ENCODE peak calls at places on chromosomes 6 and 20, in seven cellular contexts. S is A549, M is breast epithelium, P is prostate gland, A is ovary, X is GM12878, G is tibial nerve. E is an unnamed sample.

GRCh38 chr20:11001767-11002540 is 328.2 kb upstream of the JAG1 start:
- DNase-seq in S (peak), M (peak), P (peak), A (no peak), X (no peak), G (no peak), E (peak)

GRCh38 chr20:1471242-1471641 is 4.6 kb upstream of the NSFL1C start:
- DNase-seq in S (no peak), M (no peak), P (no peak), A (no peak), X (no peak), G (no peak), E (no peak)

GRCh38 chr20:36390719-36391415 is 84.7 kb downstream of the DLGAP4 start:
- DNase-seq in S (no peak), M (no peak), P (no peak), A (peak), X (no peak), G (no peak), E (no peak)

GRCh38 chr6:41671376-41671775 is 33.1 kb downstream of the MDFI start:
- DNase-seq in S (no peak), M (no peak), P (no peak), A (no peak), X (no peak), G (no peak), E (no peak)

GRCh38 chr20:57392512-57393271 is 1.5 kb downstream of the RBM38 start:
- DNase-seq in S (no peak), M (peak), P (peak), A (peak), X (no peak), G (no peak), E (no peak)

GRCh38 chr20:13220194-13220856 is 749 bp upstream of the ISM1 start:
- DNase-seq in S (peak), M (peak), P (peak), A (peak), X (no peak), G (peak), E (no peak)

GRCh38 chr20:22418738-22419137 is 165.6 kb downstream of the FOXA2 start:
- DNase-seq in S (no peak), M (no peak), P (no peak), A (no peak), X (no peak), G (no peak), E (no peak)

GRCh38 chr6:17962436-17963031 is 24.9 kb downstream of the KIF13A start:
- DNase-seq in S (no peak), M (peak), P (no peak), A (no peak), X (no peak), G (peak), E (no peak)

GRCh38 chr20:23415958-23416583 is 5.2 kb downstream of the NAPB start:
- DNase-seq in S (no peak), M (no peak), P (no peak), A (no peak), X (no peak), G (no peak), E (no peak)

GRCh38 chr6:149217466-149217888 is 100.0 kb upstream of the TAB2 start:
- DNase-seq in S (no peak), M (no peak), P (no peak), A (no peak), X (no peak), G (no peak), E (no peak)

GRCh38 chr6:6758915-6759654 is 170.6 kb downstream of the LY86 start:
- DNase-seq in S (peak), M (no peak), P (no peak), A (peak), X (peak), G (peak), E (no peak)

GRCh38 chr20:34013532-34013931 is 19.8 kb downstream of the RALY start:
- DNase-seq in S (no peak), M (no peak), P (no peak), A (no peak), X (no peak), G (no peak), E (no peak)

GRCh38 chr6:98769546-98769945 is 64.8 kb upstream of the POU3F2 start:
- DNase-seq in S (peak), M (no peak), P (no peak), A (no peak), X (no peak), G (no peak), E (no peak)

GRCh38 chr6:107020239-107020638 is 7.8 kb upstream of the MTRES1 start:
- DNase-seq in S (no peak), M (no peak), P (no peak), A (no peak), X (no peak), G (no peak), E (no peak)

GRCh38 chr6:4488389-4488788 is 287.8 kb upstream of the CDYL start:
- DNase-seq in S (no peak), M (no peak), P (no peak), A (no peak), X (no peak), G (no peak), E (no peak)

GRCh38 chr6:170449835-170450753 is 103.0 kb downstream of the PSMB1 start:
- DNase-seq in S (no peak), M (no peak), P (no peak), A (no peak), X (no peak), G (no peak), E (no peak)

GRCh38 chr20:16317445-16318362 is 255.5 kb downstream of the KIF16B start:
- DNase-seq in S (no peak), M (no peak), P (no peak), A (no peak), X (peak), G (no peak), E (no peak)

GRCh38 chr6:132147530-132148011 is 196.4 kb upstream of the CCN2 start:
- DNase-seq in S (no peak), M (no peak), P (no peak), A (no peak), X (no peak), G (no peak), E (no peak)

GRCh38 chr6:133368664-133369063 is 127.5 kb downstream of the EYA4 start:
- DNase-seq in S (no peak), M (no peak), P (no peak), A (no peak), X (no peak), G (no peak), E (no peak)

GRCh38 chr20:11473971-11474370 is 443.7 kb upstream of the BTBD3 start:
- DNase-seq in S (no peak), M (no peak), P (no peak), A (no peak), X (no peak), G (no peak), E (no peak)

GRCh38 chr6:113450061-113450465 is 407.1 kb upstream of the MARCKS start:
- DNase-seq in S (no peak), M (no peak), P (no peak), A (no peak), X (no peak), G (no peak), E (no peak)

GRCh38 chr6:116536216-116536621 is 9.3 kb downstream of the TRAPPC3L start:
- DNase-seq in S (peak), M (no peak), P (peak), A (no peak), X (no peak), G (peak), E (no peak)

GRCh38 chr6:99592900-99593299 is 13.7 kb upstream of the PRDM13 start:
- DNase-seq in S (no peak), M (no peak), P (no peak), A (no peak), X (no peak), G (no peak), E (no peak)

GRCh38 chr20:41166201-41167117 is 29.1 kb downstream of the PLCG1 start:
- DNase-seq in S (no peak), M (no peak), P (no peak), A (no peak), X (no peak), G (no peak), E (no peak)

GRCh38 chr20:38645980-38646858 is 44.6 kb downstream of the ARHGAP40 start:
- DNase-seq in S (peak), M (peak), P (peak), A (peak), X (peak), G (peak), E (peak)

GRCh38 chr20:44805991-44806729 is 4.2 kb downstream of the RIMS4 start:
- DNase-seq in S (no peak), M (no peak), P (no peak), A (peak), X (no peak), G (peak), E (no peak)

GRCh38 chr6:5998236-5998635 is 8.5 kb downstream of the NRN1 start:
- DNase-seq in S (no peak), M (no peak), P (no peak), A (no peak), X (no peak), G (no peak), E (no peak)

GRCh38 chr20:3595541-3595940 is 67.7 kb downstream of the GFRA4 start:
- DNase-seq in S (no peak), M (no peak), P (no peak), A (no peak), X (no peak), G (no peak), E (no peak)

DNA sequence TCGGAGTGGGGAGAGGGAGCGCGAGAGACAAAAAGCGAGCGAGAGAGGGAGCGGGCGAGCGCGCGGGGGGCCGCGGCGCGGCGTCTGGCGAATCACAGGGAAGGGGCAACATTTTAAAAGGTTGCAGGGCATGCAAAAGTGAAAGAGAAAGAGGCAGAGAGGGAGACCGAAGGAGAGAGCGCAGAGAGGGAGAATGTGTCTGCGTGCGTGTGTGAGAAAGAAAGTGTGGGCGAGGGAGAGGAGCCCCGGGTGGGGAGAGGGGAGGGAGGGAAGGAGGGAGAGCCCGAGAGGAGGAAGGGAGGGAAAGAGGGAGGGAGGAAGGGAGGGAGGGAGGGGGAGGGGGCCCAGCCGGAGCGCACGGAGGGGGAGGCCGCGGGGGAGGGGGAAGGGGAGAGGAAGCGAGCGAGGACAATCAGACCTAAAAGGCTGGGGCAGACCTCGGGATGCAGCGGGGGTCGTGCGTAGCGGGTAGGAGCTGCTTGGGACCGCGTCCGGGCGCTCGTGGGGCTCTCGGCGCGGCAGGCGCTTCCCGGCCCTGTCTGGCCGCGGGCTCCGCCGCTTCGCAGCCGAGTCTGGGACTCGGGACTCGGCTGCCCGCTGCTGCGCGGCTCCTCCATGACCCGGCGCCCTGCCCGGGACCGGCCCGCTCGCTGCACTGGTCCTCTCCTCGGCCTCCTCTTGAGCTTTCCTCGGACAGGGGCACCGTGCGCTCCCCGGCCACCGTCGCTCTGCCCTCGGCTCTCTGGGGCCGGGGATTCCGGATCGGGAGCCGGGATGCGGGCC is 2.5 kb downstream of the TFAP2A start:
- DNase-seq in S (peak), M (peak), P (peak), A (peak), X (no peak), G (no peak), E (no peak)
- TF ChIP-seq POLR2A in S (peak), M (peak), P (peak), A (no peak), X (no peak), G (no peak), E (no peak)

GRCh38 chr6:158373209-158373608 is 60.9 kb downstream of the TULP4 start:
- DNase-seq in S (no peak), M (peak), P (peak), A (no peak), X (no peak), G (no peak), E (no peak)
- TF ChIP-seq POLR2A in S (no peak), M (no peak), P (no peak), A (no peak), X (no peak), G (no peak), E (no peak)

DNA sequence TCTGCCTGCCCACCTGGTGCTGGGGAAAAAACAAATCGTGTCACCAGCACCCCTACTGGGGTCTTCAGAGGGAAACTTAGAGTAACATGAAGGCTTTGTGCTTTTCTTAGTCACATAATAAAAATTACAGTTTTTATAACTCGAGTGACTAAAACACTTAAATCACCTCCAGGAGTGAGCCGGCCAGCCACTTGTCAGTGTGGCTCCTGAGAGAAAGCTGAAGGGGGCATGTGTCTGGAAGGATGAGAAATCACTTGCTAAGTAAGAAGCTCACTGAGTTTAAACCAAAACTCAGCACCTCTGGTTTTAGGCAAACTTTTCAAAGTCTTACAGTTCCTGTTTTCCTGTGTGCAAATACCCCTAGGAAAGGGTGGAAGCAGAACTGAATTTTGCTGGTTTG is 372.2 kb downstream of the CDH26 start:
- DNase-seq in S (no peak), M (no peak), P (no peak), A (no peak), X (no peak), G (no peak), E (no peak)
- TF ChIP-seq POLR2A in S (no peak), M (no peak), P (no peak), A (no peak), X (no peak), G (no peak), E (no peak)

DNA sequence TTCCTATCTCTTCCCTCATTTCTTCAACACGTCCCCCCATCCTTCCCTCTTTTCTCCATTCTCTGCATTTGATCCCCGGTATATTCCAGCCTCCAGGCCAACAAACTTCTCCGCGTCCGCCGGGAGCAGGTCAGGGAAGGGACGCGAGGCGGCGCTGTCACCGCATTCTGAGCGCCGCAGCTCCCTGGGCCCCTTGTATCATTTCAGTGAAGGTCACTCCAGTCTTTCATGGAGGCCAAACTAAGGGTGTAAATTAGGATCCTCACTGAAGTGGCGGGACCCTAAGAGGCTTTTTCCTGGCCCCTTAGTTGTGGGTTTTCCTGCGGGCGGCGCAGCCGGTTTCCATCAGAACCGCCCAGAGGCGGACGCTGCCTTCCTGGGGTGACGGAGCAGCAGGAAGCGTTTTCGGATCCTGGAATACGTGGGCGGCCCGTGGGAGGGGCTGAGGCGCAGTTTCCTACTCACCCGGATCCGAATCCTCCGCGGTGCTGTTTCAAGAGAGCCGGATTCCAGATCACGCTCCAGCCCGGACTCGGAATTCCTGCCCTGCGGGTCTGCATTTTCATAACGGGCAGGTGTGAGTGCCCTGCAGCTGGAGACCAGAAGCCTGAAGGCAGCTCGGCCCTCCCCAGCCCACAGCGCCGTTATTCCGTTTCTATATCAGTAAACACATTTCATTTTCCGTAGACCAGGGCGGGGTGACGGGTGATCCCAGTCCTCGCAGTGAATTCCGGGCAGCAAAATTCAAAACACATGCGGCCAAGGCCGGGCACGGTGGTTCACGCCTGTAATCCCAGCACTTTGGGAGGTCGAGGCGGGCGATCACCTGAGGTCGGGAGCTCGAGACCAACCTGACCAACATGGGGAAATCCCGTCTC is 3.6 kb upstream of the MICA start:
- DNase-seq in S (peak), M (peak), P (peak), A (peak), X (no peak), G (peak), E (peak)
- TF ChIP-seq POLR2A in S (peak), M (no peak), P (peak), A (peak), X (no peak), G (peak), E (no peak)

DNA sequence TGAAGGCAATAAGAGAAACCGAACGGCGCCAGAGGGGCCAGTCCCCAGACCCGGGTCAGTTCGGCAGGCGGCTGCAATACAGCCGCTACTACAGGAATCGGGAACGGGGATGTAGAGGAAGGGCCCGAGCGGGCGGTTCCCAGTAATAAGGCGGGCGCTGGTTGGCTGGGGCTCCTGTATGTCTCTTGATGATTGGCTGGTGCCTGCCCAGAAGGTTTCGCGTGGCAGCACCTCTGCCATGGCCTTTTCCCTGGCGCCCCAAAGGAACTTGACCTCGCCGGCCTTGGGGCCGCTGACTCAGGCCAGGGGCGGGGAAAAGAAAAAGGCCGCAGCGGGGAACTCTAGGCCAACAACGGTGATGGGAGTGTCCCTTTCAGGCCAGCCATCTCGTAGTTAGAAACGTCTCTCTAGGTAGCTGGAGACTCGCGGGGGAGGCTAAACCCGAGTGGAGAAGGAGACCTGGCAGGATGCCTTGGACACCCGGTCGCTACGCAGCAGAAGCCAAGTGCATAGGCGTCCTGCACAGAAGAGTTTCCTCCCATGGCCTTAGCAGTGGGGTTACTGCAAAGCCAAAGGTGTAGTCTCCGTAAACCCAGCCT is at the start of gene IBTK:
- DNase-seq in S (peak), M (peak), P (peak), A (peak), X (peak), G (peak), E (peak)
- TF ChIP-seq POLR2A in S (peak), M (peak), P (peak), A (peak), X (peak), G (peak), E (no peak)

GRCh38 chr6:105459049-105459448 is 56.2 kb upstream of the PREP start:
- DNase-seq in S (no peak), M (no peak), P (no peak), A (no peak), X (peak), G (no peak), E (no peak)
- TF ChIP-seq POLR2A in S (no peak), M (no peak), P (no peak), A (no peak), X (peak), G (no peak), E (peak)

DNA sequence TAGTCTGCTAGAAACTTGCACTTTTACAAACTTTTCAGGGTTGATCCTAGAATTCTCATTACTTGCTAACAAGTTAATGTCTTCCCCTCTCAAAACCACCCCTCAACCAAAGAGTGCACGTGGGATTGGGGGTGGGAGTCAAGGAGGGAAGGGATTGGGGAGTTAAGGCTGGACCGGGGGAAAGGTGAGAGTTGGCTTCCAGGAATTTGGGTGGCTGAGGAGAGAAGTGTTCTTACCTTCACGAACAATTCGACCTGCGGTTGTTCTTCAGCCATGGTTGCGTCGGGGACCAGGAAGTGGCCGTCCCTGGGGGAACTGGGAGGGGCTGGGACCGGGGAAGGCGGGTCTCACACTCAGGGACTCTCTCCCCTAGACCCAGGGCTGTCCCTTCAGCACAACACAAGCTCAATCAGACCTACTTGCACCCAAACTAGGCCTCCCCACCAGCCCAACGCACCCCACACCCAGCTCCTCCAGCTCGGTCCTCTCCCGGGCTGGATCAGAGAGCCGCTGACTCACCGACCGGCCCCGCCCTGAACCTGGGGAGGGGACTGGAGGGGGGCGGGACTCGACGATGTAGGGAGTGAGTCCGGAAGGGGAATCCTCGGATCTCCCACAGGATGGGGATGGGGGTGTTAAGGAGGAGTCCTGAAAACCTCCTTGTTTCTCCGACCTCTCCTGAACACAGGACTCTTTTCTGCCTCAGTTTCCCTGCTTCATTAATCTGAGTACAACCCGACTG is at the start of gene CLIC1:
- DNase-seq in S (peak), M (peak), P (peak), A (peak), X (peak), G (peak), E (no peak)
- TF ChIP-seq POLR2A in S (peak), M (peak), P (peak), A (peak), X (peak), G (peak), E (peak)